ENCODE peak calls at places on chromosomes 12 and 14, in nine cellular contexts. M is stimulated activated naive CD4-positive, alpha-beta T cell; A is lung; R is IMR-90; Y is NCI-H1694; W is fibroblast of the conjunctiva; K is fibroblast of gingiva; O is iPS DF 6.9; X is nucleus accumbens. B is an unnamed sample.

GRCh38 chr14:36066636-36067035 is 109.9 kb downstream of the PTCSC3 start:
- DNase-seq in K (no peak), O (no peak), X (no peak), M (no peak), R (no peak), A (no peak), Y (no peak), W (no peak), B (no peak)

GRCh38 chr14:92728781-92729364 is 19.6 kb downstream of the LGMN start:
- DNase-seq in O (no peak), M (no peak), A (peak), X (no peak), R (peak), W (no peak), Y (no peak), K (no peak), B (no peak)

GRCh38 chr12:25052191-25053020 is 103.5 kb upstream of the BCAT1 start:
- DNase-seq in R (no peak), O (no peak), M (peak), A (peak), Y (no peak), X (no peak), K (no peak), W (no peak), B (peak)

GRCh38 chr14:76947838-76948184 is 80.7 kb downstream of the IRF2BPL start:
- DNase-seq in K (no peak), R (no peak), W (no peak), A (no peak), M (no peak), O (no peak), X (no peak), Y (no peak), B (no peak)

GRCh38 chr12:57815177-57816000 is 3.1 kb downstream of the AVIL start:
- DNase-seq in X (no peak), A (no peak), Y (no peak), O (peak), K (no peak), W (no peak), R (no peak), M (no peak), B (no peak)

GRCh38 chr12:96720363-96720705 is 186.7 kb upstream of the NEDD1 start:
- DNase-seq in O (no peak), Y (no peak), M (no peak), A (no peak), K (no peak), W (no peak), R (no peak), X (no peak), B (peak)

GRCh38 chr14:104249706-104250105 is 111.3 kb downstream of the KIF26A start:
- DNase-seq in K (no peak), A (no peak), X (no peak), Y (no peak), O (no peak), R (no peak), W (no peak), M (no peak), B (no peak)

GRCh38 chr12:31207799-31208465 is 118.0 kb downstream of the SINHCAF start:
- DNase-seq in R (no peak), K (no peak), W (no peak), Y (no peak), M (no peak), A (no peak), X (no peak), O (no peak), B (no peak)

GRCh38 chr12:124949779-124950728 is 35.6 kb upstream of the UBC start:
- DNase-seq in W (no peak), M (no peak), Y (no peak), A (no peak), R (no peak), O (no peak), K (no peak), X (no peak), B (no peak)

GRCh38 chr12:88393017-88393767 is 187.1 kb downstream of the KITLG start:
- DNase-seq in W (no peak), M (no peak), K (peak), X (no peak), Y (peak), A (no peak), R (peak), O (peak), B (no peak)

GRCh38 chr12:120649442-120650248 is 9.2 kb downstream of the CABP1 start:
- DNase-seq in K (no peak), Y (no peak), O (no peak), A (no peak), R (peak), M (no peak), W (no peak), X (no peak), B (no peak)

GRCh38 chr12:53966385-53967133 is 6.4 kb upstream of the HOXC11 start:
- DNase-seq in O (no peak), M (no peak), Y (no peak), X (no peak), R (no peak), K (no peak), A (no peak), W (no peak), B (no peak)

GRCh38 chr12:18468521-18469075 is 207.3 kb downstream of the PIK3C2G start:
- DNase-seq in K (no peak), A (no peak), R (peak), Y (no peak), O (no peak), W (no peak), X (no peak), M (no peak), B (no peak)

GRCh38 chr12:2013527-2014223 is 9.4 kb upstream of the DCP1B start:
- DNase-seq in K (no peak), X (no peak), Y (no peak), W (no peak), R (peak), A (no peak), O (no peak), M (no peak), B (no peak)

GRCh38 chr12:49301759-49302158 is 6.8 kb downstream of the PRPH start:
- DNase-seq in R (no peak), W (no peak), Y (no peak), O (no peak), M (no peak), X (no peak), A (no peak), K (no peak), B (no peak)

GRCh38 chr12:94750891-94751290 is 100.5 kb upstream of the TMCC3 start:
- DNase-seq in R (no peak), K (no peak), A (no peak), M (no peak), X (no peak), O (no peak), W (no peak), Y (no peak), B (no peak)

B was measured in transverse colon.